ENCODE peak calls at places on chromosomes 7 and 10, in four cellular contexts. X is HepG2, C is mesendoderm, E is hepatocyte. V is an unnamed sample.

GRCh38 chr7:8260871-8261707 is 878 bp downstream of the ICA1 start:
- DNase-seq in E (peak; percentile 62), X (no peak), C (peak; percentile 25), V (peak; percentile 80)

GRCh38 chr10:21285742-21286311 is 239.7 kb downstream of the SKIDA1 start:
- DNase-seq in X (no peak), E (no peak), C (no peak), V (no peak)

GRCh38 chr7:70779321-70779720 is 352.6 kb upstream of the GALNT17 start:
- DNase-seq in E (no peak), X (no peak), C (no peak), V (no peak)

GRCh38 chr10:329361-330099 is 194.3 kb downstream of the ZMYND11 start:
- DNase-seq in X (peak; percentile 80), C (peak; percentile 54), E (peak; percentile 92), V (peak; percentile 37)

GRCh38 chr10:24616536-24616935 is 107.2 kb downstream of the ARHGAP21 start:
- DNase-seq in X (no peak), C (no peak), E (no peak), V (no peak)

GRCh38 chr7:51160411-51160810 is 156.2 kb downstream of the COBL start:
- DNase-seq in E (no peak), C (no peak), X (no peak), V (no peak)

GRCh38 chr7:28076421-28077163 is 104.0 kb downstream of the JAZF1 start:
- DNase-seq in E (no peak), X (no peak), C (no peak), V (no peak)

GRCh38 chr7:90594791-90595317 is 1.3 kb upstream of the CDK14 start:
- DNase-seq in X (no peak), E (peak; percentile 27), C (peak; percentile 92), V (peak; percentile 45)

GRCh38 chr10:83545901-83546391 is 593.4 kb upstream of the GHITM start:
- DNase-seq in E (peak; percentile 47), C (peak; percentile 79), X (no peak), V (no peak)

GRCh38 chr7:1054438-1055083 is 10.2 kb downstream of the GPR146 start:
- DNase-seq in E (no peak), X (no peak), C (no peak), V (no peak)

GRCh38 chr10:117175215-117175900 is 21.9 kb upstream of the KCNK18 start:
- DNase-seq in E (peak; percentile 31), X (no peak), C (no peak), V (no peak)

GRCh38 chr10:110664483-110665420 is 20.6 kb downstream of the RBM20 start:
- DNase-seq in E (peak; percentile 65), C (peak; percentile 76), X (peak; percentile 20), V (peak; percentile 93)

GRCh38 chr7:131829911-131830310 is 273.5 kb upstream of the PODXL start:
- DNase-seq in E (peak; percentile 74), X (no peak), C (peak; percentile 96), V (no peak)

GRCh38 chr10:96448021-96448457 is 65.7 kb downstream of the TLL2 start:
- DNase-seq in E (no peak), X (no peak), C (no peak), V (no peak)

GRCh38 chr10:71423268-71423667 is 26.5 kb downstream of the CDH23 start:
- DNase-seq in E (no peak), X (no peak), C (no peak), V (no peak)

GRCh38 chr10:118592675-118593330 is 2.6 kb downstream of the PRLHR start:
- DNase-seq in X (no peak), C (no peak), E (no peak), V (peak; percentile 35)

GRCh38 chr7:15561840-15562239 is at the start of gene AGMO:
- DNase-seq in E (peak; percentile 46), C (no peak), X (peak; percentile 39), V (no peak)

GRCh38 chr7:18461785-18462467 is 33.6 kb upstream of the HDAC9 start:
- DNase-seq in X (no peak), C (no peak), E (no peak), V (no peak)

GRCh38 chr7:54878339-54878738 is 119.3 kb upstream of the SEC61G start:
- DNase-seq in X (no peak), C (no peak), E (no peak), V (no peak)

GRCh38 chr7:82413237-82413636 is 30.3 kb downstream of the CACNA2D1 start:
- DNase-seq in X (no peak), C (peak; percentile 33), E (no peak), V (no peak)

GRCh38 chr7:143288836-143289235 is 685 bp downstream of the CASP2 start:
- DNase-seq in X (no peak), C (peak; percentile 48), E (no peak), V (no peak)

GRCh38 chr7:91080351-91080750 is 183.9 kb upstream of the FZD1 start:
- DNase-seq in C (no peak), X (no peak), E (no peak), V (no peak)

GRCh38 chr10:129816702-129817101 is 147.4 kb downstream of the EBF3 start:
- DNase-seq in C (no peak), E (no peak), X (no peak), V (no peak)

GRCh38 chr7:105270117-105270516 is 118.6 kb downstream of the SRPK2 start:
- DNase-seq in E (no peak), X (no peak), C (no peak), V (no peak)

GRCh38 chr7:81514546-81514945 is 255.3 kb downstream of the HGF start:
- DNase-seq in X (no peak), E (no peak), C (no peak), V (no peak)

GRCh38 chr7:100053201-100053600 is 3.6 kb downstream of the ZSCAN21 start:
- DNase-seq in X (peak; percentile 81), E (peak; percentile 69), C (peak; percentile 68), V (peak; percentile 63)

GRCh38 chr10:6228010-6228511 is 25.3 kb downstream of the PFKFB3 start:
- DNase-seq in E (no peak), X (no peak), C (no peak), V (no peak)

GRCh38 chr10:100020161-100020882 is 10.6 kb upstream of the DNMBP start:
- DNase-seq in E (no peak), X (peak; percentile 81), C (no peak), V (no peak)

GRCh38 chr10:47321521-47322195 is 596 bp upstream of the GDF2 start:
- DNase-seq in X (no peak), E (no peak), C (no peak), V (no peak)

GRCh38 chr10:12928571-12928970 is 72.9 kb downstream of the CCDC3 start:
- DNase-seq in E (no peak), X (no peak), C (no peak), V (no peak)

DNA sequence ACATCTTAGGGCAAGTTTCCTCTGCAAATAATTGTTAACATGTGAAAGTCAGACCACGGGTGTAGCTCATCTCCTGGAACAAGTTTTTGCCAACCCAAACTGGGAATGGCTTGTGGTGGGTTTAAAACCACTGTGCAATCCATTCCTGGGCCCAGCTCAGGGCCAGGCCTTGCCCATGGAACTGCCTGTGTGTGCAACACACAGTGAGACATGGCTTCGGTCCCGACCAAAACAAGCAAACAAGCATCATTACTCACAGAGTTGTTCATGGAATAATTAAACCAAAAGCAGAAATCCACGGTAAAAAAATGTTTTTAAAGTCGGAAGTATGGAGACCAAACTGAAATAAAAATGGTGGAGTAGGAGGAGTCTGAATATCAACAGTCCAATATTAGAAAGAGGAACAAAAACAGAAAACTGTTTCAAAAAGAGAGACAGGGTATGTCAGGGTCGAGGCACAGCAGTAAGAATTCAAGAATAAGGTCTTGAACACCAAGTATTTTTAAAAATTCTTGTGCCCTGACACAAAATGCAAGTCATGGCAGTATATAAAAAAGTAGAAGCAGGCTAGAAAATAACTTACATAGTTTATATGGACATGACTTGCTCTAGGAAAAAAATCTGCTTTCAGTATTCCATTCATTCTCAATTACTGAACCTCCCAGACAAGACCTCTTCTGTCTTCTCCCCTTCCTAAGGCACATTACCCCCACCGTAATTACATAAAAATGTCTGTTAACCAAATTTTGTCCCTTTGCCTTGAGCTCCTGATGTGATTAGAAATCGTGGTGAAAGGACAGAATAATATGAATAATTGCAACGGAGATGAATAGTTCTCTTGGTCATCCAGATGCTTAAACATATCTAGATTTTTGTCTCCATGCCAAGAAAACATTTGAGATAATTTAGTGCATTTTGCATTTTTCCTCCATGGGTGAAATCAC is 88.4 kb downstream of the FAS start:
- DNase-seq in X (no peak), C (no peak), E (no peak), V (no peak)
- H3K4me3 ChIP-seq in X (no peak overlapping the region), C (no peak overlapping the region), E (no peak overlapping the region), V (no peak overlapping the region)

DNA sequence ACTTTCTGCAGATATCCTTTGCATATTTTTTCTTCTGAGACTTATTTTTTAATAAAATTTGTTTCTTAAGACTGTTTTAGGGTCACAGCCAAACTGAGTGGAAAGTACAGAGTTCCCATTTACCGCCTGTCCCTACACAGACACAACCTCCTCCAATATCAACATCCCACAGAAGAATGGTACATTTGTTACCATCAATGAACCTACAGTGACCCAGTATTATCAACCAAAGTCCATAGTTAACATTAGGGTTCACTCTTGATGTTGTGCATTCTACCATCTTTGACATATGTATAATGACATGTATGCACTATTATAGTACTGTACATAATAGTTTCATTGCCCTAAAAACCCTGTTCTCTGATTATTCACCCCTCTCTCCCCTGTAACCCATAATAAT is 14.6 kb upstream of the REEP3 start:
- DNase-seq in C (no peak), X (peak; percentile 83), E (no peak), V (no peak)
- H3K27ac ChIP-seq in C (no peak overlapping the region), X (peak overlapping the region; percentile 57), E (no peak overlapping the region), V (no peak overlapping the region)

DNA sequence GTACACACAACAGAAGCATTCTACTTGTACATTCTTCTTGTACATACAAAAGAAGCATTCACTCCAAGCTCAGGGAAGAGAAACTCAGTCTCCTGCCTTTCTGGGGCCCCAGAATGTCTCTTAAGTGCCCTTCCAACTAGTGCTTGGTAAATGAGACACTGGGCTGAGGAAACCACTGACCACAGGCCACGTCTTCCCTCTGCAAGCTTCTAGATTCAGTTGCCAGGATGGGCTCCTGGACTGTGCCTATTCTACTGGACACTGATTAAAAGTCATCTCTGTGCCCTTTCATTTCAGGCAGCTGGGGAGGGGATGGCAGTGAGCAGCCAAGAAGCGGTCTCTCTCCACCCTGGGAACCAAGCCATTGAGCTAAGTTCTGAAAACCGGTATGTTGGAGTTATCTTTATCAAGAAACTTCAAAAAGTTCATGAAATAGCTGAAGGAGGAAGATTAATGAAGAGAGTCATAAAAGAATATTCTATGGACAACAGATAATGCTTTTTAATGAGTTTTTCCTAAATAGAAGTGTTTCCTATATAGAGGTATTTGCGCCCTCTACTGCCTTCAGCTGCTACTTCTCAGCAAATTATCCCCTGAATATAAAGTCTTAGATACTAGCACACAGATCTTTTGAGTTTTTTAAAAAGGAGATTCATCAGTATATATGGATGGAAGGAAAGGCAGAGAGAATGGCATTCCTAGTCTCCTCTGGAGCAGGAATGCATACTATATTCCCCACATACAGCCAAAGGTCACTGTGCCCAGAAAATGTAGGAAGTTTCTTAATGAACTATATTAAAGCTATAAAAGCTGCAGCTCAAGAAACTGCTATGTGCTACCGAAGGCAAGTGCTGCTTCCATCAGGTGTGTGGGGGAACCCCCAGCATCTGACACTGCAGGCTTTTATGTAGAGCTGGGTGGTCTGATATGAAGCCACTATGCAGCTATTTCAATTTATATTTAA is 8.4 kb upstream of the IFIT1B start:
- DNase-seq in E (peak; percentile 50), C (peak; percentile 53), X (no peak), V (no peak)
- H3K4me2 ChIP-seq in E (no peak overlapping the region), C (no peak overlapping the region), X (no peak overlapping the region), V (no peak overlapping the region)

GRCh38 chr7:65731562-65732035 is 141.3 kb upstream of the VKORC1L1 start:
- DNase-seq in C (peak; percentile 79), X (no peak), E (peak; percentile 76), V (no peak)

DNA sequence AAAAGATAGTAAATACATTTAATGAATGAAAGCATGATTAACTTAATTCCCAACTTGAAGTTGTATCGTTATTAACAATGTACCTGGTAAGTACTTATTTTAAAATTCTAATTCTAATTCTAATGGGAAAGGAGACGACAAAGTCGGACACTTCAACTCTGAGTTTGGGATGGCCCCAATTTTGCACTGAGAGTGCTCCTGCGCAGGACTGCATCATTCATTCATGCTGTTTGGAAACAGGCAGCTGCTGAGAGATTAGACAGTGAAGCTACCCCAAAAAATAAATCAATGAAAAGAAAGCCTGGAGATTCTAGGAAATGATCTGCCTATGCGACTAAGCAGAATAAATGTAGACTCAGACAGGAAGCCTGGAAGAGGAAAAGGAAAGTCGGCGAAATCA is 141.7 kb upstream of the VKORC1L1 start:
- DNase-seq in E (no peak), C (no peak), X (no peak), V (no peak)
- H3K4me3 ChIP-seq in E (peak overlapping the region; percentile 22), C (no peak overlapping the region), X (no peak overlapping the region), V (no peak overlapping the region)

V was measured in PC-9.